ENCODE peak calls at places on chromosomes 16 and 17, in five cellular contexts. L, K, I, G and Z are unnamed samples.
A peak's percentile ranks its signal among the peaks of the same experiment; 100 is the strongest.

GRCh38 chr16:24610421-24610765 is 71.0 kb downstream of the RBBP6 start:
- DNase-seq in L (peak; percentile 38), K (peak; percentile 16), I (no peak), G (peak; percentile 28), Z (no peak)

GRCh38 chr16:56202036-56202435 is 10.7 kb downstream of the GNAO1 start:
- DNase-seq in L (no peak), K (no peak), I (no peak), G (no peak), Z (no peak)

GRCh38 chr17:39058524-39058923 is 91.3 kb upstream of the FBXO47 start:
- DNase-seq in L (no peak), K (no peak), I (no peak), G (no peak), Z (no peak)

GRCh38 chr16:66904428-66904845 is 14.2 kb downstream of the CDH16 start:
- DNase-seq in L (no peak), K (no peak), I (no peak), G (no peak), Z (no peak)

GRCh38 chr17:55318715-55319487 is 54.1 kb downstream of the HLF start:
- DNase-seq in L (no peak), K (no peak), I (no peak), G (no peak), Z (no peak)

GRCh38 chr17:16013943-16014407 is 14.4 kb downstream of the TTC19 start:
- DNase-seq in L (peak; percentile 91), K (no peak), I (no peak), G (peak; percentile 93), Z (no peak)

GRCh38 chr16:90048347-90048722 is 28.8 kb downstream of the PRDM7 start:
- DNase-seq in L (no peak), K (no peak), I (no peak), G (no peak), Z (no peak)

GRCh38 chr16:27245276-27246231 is 23.0 kb downstream of the NSMCE1 start:
- DNase-seq in L (peak; percentile 92), K (no peak), I (no peak), G (peak; percentile 96), Z (no peak)

GRCh38 chr16:57569306-57569946 is 27.0 kb downstream of the ADGRG5 start:
- DNase-seq in L (no peak), K (no peak), I (no peak), G (no peak), Z (no peak)

GRCh38 chr16:30054959-30055553 is 10.5 kb upstream of the ALDOA start:
- DNase-seq in L (no peak), K (peak; percentile 95), I (no peak), G (no peak), Z (no peak)

GRCh38 chr17:74429604-74430384 is 2.1 kb upstream of the GPRC5C start:
- DNase-seq in L (no peak), K (peak; percentile 80), I (no peak), G (no peak), Z (no peak)

GRCh38 chr16:6682142-6682811 is 650.4 kb upstream of the RBFOX1 start:
- DNase-seq in L (peak; percentile 8), K (peak; percentile 33), I (no peak), G (no peak), Z (no peak)

GRCh38 chr16:58448890-58449289 is 51.1 kb upstream of the NDRG4 start:
- DNase-seq in L (no peak), K (no peak), I (no peak), G (no peak), Z (no peak)

GRCh38 chr17:691423-691822 is 23.2 kb downstream of the VPS53 start:
- DNase-seq in L (peak; percentile 81), K (no peak), I (no peak), G (no peak), Z (no peak)

GRCh38 chr16:88448461-88449266 is 4.4 kb upstream of the ZFPM1 start:
- DNase-seq in L (no peak), K (no peak), I (no peak), G (no peak), Z (no peak)

GRCh38 chr16:27254262-27254811 is 14.2 kb downstream of the NSMCE1 start:
- DNase-seq in L (no peak), K (no peak), I (no peak), G (no peak), Z (no peak)

GRCh38 chr17:28252436-28252835 is 66.6 kb upstream of the TMEM97 start:
- DNase-seq in L (peak; percentile 81), K (no peak), I (no peak), G (peak; percentile 39), Z (no peak)

GRCh38 chr17:2238432-2239169 is 65.0 kb downstream of the SMG6 start:
- DNase-seq in L (no peak), K (no peak), I (no peak), G (no peak), Z (no peak)

GRCh38 chr17:66091440-66092080 is 100.4 kb downstream of the CEP112 start:
- DNase-seq in L (no peak), K (no peak), I (no peak), G (no peak), Z (no peak)

GRCh38 chr17:29589524-29590260 is at the start of gene GIT1:
- DNase-seq in L (peak; percentile 74), K (peak; percentile 86), I (peak; percentile 77), G (peak; percentile 79), Z (no peak)

GRCh38 chr17:29179232-29180036 is 764 bp downstream of the MYO18A start:
- DNase-seq in L (no peak), K (peak; percentile 89), I (no peak), G (no peak), Z (peak; percentile 73)

GRCh38 chr16:69233124-69233523 is 46.2 kb downstream of the SNTB2 start:
- DNase-seq in L (no peak), K (no peak), I (no peak), G (no peak), Z (no peak)

GRCh38 chr17:47288531-47289116 is 35.0 kb downstream of the ITGB3 start:
- DNase-seq in L (peak; percentile 71), K (no peak), I (no peak), G (peak; percentile 62), Z (no peak)

GRCh38 chr17:32795339-32795979 is 81.5 kb downstream of the MYO1D start:
- DNase-seq in L (peak; percentile 34), K (no peak), I (no peak), G (no peak), Z (no peak)

GRCh38 chr16:3581392-3581791 is 4.2 kb upstream of the NLRC3 start:
- DNase-seq in L (no peak), K (no peak), I (no peak), G (no peak), Z (no peak)

GRCh38 chr17:1029196-1029911 is 32.4 kb downstream of the TIMM22 start:
- DNase-seq in L (peak; percentile 54), K (no peak), I (no peak), G (peak; percentile 75), Z (no peak)

GRCh38 chr17:41734139-41734948 is at the start of gene HAP1:
- DNase-seq in L (peak; percentile 28), K (peak; percentile 37), I (no peak), G (peak; percentile 17), Z (no peak)

DNA sequence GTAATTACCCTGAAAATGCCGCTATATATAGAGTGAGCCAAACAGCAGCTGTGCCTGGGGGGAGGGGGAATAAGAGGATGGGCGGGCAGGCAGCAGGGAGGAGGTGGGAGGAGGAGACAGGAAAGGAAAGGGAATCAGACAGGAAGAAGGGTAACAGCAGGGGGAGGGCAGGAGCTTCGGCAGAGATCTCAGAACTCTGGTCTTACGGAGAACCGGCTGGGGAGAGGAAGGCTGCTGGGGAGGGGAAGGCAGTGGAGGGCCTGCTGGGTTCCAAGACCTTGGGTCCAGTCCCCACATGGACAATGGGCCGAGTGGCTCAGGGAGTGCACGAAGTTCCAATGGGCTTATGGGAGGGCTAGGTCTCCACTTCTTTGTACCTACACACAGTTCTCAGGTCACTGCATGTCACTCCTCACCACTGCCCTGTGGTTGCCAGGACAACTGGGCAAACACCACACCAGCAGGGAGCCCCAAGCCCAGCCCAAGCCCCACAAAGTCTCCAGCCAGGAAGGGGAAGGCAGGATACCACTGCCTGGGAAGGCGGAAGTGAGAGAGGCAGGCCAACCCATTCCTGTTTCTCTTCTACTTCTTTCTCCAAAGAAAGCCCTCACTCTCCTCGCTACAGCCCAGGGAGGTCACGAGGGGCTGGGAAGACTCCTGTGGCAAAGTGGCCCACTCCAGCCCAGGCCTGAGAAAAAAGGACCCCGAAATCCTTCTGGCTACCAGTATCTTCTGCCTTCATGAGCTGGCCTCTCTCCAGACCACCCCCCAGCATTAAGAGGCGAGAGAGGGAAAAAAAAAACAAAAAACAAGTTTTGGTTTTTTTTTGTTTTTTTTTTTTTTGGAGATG is 25.3 kb downstream of the G6PC3 start:
- DNase-seq in L (peak; percentile 92), K (no peak), I (no peak), G (peak; percentile 92), Z (no peak)
- H3K4me3 ChIP-seq in L (peak overlapping the region; percentile 43), K (no peak overlapping the region), I (peak overlapping the region; percentile 17), G (peak overlapping the region; percentile 45), Z (peak overlapping the region; percentile 62)

GRCh38 chr16:85254051-85254450 is 141.8 kb upstream of the CIBAR2 start:
- DNase-seq in L (no peak), K (peak; percentile 75), I (no peak), G (no peak), Z (no peak)
- H3K4me3 ChIP-seq in L (no peak overlapping the region), K (no peak overlapping the region), I (no peak overlapping the region), G (no peak overlapping the region), Z (no peak overlapping the region)

GRCh38 chr17:63698381-63698885 is 1.5 kb downstream of the LIMD2 start:
- DNase-seq in L (no peak), K (no peak), I (no peak), G (no peak), Z (peak; percentile 74)

GRCh38 chr17:63694974-63695773 is 4.8 kb downstream of the LIMD2 start:
- DNase-seq in L (no peak), K (no peak), I (no peak), G (no peak), Z (no peak)

GRCh38 chr17:63695889-63696288 is 4.0 kb downstream of the LIMD2 start:
- DNase-seq in L (no peak), K (no peak), I (no peak), G (no peak), Z (no peak)

GRCh38 chr17:63697341-63698286 is 2.3 kb downstream of the LIMD2 start:
- DNase-seq in L (peak; percentile 47), K (peak; percentile 65), I (no peak), G (no peak), Z (no peak)

DNA sequence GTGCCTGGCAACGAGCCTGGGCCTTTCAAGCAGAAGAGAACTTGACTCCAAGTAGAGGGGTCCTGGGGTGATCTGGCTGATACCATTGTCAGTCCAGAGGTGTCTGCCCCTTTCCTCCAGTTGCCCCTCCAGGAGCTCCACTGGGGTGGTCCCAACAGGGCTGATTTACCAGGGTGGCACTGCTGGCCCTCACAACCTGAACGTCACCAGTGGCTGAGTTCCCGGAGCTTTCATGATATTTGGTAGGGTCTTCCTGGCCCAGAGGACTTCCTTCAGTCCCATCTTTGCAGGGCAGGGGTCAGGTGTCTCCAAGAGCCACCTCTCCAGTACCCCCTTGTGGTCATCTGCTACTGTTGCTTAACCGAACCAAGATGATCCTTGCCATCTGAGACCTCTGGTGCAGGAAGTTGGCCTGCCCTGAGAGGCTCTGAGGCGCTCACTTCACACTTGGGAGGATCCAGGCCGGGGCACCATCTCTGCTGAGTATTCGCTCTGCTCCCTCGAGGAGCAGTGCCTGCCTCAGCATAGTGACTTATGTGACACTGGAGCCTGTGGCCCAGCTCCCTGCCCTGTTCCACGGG is 3.5 kb downstream of the LIMD2 start:
- DNase-seq in L (peak; percentile 51), K (no peak), I (no peak), G (peak; percentile 38), Z (no peak)
- H3K4me3 ChIP-seq in L (no peak overlapping the region), K (no peak overlapping the region), I (no peak overlapping the region), G (no peak overlapping the region), Z (no peak overlapping the region)

GRCh38 chr16:49281481-49281842 is at the start of gene CBLN1:
- DNase-seq in L (no peak), K (no peak), I (no peak), G (no peak), Z (no peak)
- H3K4me3 ChIP-seq in L (peak within 1 kb of the TSS; percentile 7), K (peak within 1 kb of the TSS; percentile 16), I (peak within 1 kb of the TSS; percentile 34), G (no peak within 1 kb of the TSS), Z (peak within 1 kb of the TSS; percentile 68)

GRCh38 chr16:85812031-85812807 is 12.7 kb downstream of the COX4I1 start:
- DNase-seq in L (no peak), K (no peak), I (no peak), G (no peak), Z (no peak)
- H3K4me3 ChIP-seq in L (no peak overlapping the region), K (no peak overlapping the region), I (no peak overlapping the region), G (no peak overlapping the region), Z (no peak overlapping the region)